ENCODE peak calls at places on chromosomes 16 and 17, in seven cellular contexts. I is NB4, Q is amniotic stem cell, D is foreskin fibroblast, P is GM19239, V is GM04503, R is NCI-H526 treated with DMSO at 0.1 percent for 48 hours. Y is an unnamed sample.

GRCh38 chr17:64507418-64507766 is 615 bp downstream of the CEP95 start:
- DNase-seq in Q (peak), R (peak), I (peak), V (peak), D (no peak), P (peak), Y (peak)

GRCh38 chr16:49600976-49601375 is 227.4 kb downstream of the C16orf78 start:
- DNase-seq in D (no peak), R (no peak), V (no peak), P (no peak), Q (no peak), I (no peak), Y (no peak)

GRCh38 chr17:4960279-4960922 is 7.2 kb downstream of the SPAG7 start:
- DNase-seq in V (no peak), Q (no peak), D (no peak), P (no peak), I (no peak), R (no peak), Y (no peak)

GRCh38 chr16:30853758-30854157 is 40.1 kb downstream of the BCL7C start:
- DNase-seq in I (no peak), V (no peak), P (no peak), D (no peak), R (no peak), Q (no peak), Y (no peak)

GRCh38 chr16:27639588-27640276 is 89.8 kb downstream of the KATNIP start:
- DNase-seq in Q (peak), V (no peak), I (peak), P (peak), R (no peak), D (peak), Y (no peak)

GRCh38 chr16:13391337-13391736 is 489.9 kb downstream of the SHISA9 start:
- DNase-seq in Q (no peak), I (no peak), R (no peak), V (no peak), D (no peak), P (no peak), Y (no peak)

GRCh38 chr17:61135782-61136181 is 263.9 kb upstream of the TBX2 start:
- DNase-seq in I (no peak), P (no peak), R (no peak), Q (no peak), V (no peak), D (no peak), Y (no peak)

GRCh38 chr17:76140661-76141211 is 309 bp downstream of the FOXJ1 start:
- DNase-seq in I (no peak), R (no peak), V (no peak), D (no peak), P (no peak), Q (no peak), Y (no peak)

GRCh38 chr17:40310882-40311391 is 2.0 kb downstream of the RARA start:
- DNase-seq in D (no peak), P (no peak), V (no peak), Q (no peak), I (no peak), R (no peak), Y (no peak)

GRCh38 chr16:35193956-35194355 is 1734.5 kb downstream of the TP53TG3F start:
- DNase-seq in P (no peak), R (no peak), D (no peak), Q (no peak), I (no peak), V (no peak), Y (no peak)

GRCh38 chr17:32871736-32872135 is 5.2 kb downstream of the MYO1D start:
- DNase-seq in Q (no peak), D (no peak), P (no peak), V (no peak), R (no peak), I (peak), Y (no peak)

GRCh38 chr16:67504190-67505021 is 21.1 kb upstream of the AGRP start:
- DNase-seq in V (no peak), P (peak), Q (no peak), R (no peak), D (no peak), I (no peak), Y (peak)

GRCh38 chr17:21304091-21304490 is 19.6 kb downstream of the MAP2K3 start:
- DNase-seq in I (no peak), V (no peak), P (no peak), Q (no peak), D (no peak), R (no peak), Y (no peak)